ENCODE peak calls at places on chromosomes 4 and X, in seven cellular contexts. V, Z, N, I, U, D and G are unnamed samples.

GRCh38 chr4:7766661-7767345 is 172.9 kb downstream of the AFAP1 start:
- DNase-seq in I (no peak), U (no peak), V (no peak), D (no peak), Z (no peak), N (no peak), G (no peak)

GRCh38 chrX:56788717-56789122 is 59.7 kb downstream of the NBDY start:
- DNase-seq in I (no peak), U (no peak), V (no peak), N (peak), D (no peak), Z (no peak), G (no peak)

GRCh38 chr4:151427268-151427667 is 18.3 kb downstream of the FHIP1A start:
- DNase-seq in Z (no peak), N (no peak), U (no peak), V (no peak), D (no peak), I (no peak), G (no peak)

GRCh38 chrX:103533428-103534216 is 14.3 kb upstream of the RAB40A start:
- DNase-seq in Z (peak), V (peak), D (peak), I (peak), N (peak), U (peak), G (no peak)

GRCh38 chr4:163332526-163333405 is at the start of gene NPY1R:
- DNase-seq in N (peak), Z (peak), V (peak), D (peak), U (peak), I (peak), G (peak)

GRCh38 chrX:24424948-24425347 is 40.1 kb upstream of the PDK3 start:
- DNase-seq in U (no peak), D (no peak), I (no peak), Z (no peak), V (no peak), N (no peak), G (no peak)

GRCh38 chr4:17324431-17324830 is 187.5 kb downstream of the QDPR start:
- DNase-seq in D (peak), U (no peak), I (peak), N (peak), V (peak), Z (peak), G (peak)

GRCh38 chrX:50448565-50448964 is 22.1 kb downstream of the DGKK start:
- DNase-seq in I (no peak), V (peak), U (no peak), N (peak), D (no peak), Z (peak), G (no peak)

GRCh38 chr4:148072789-148073188 is 340.9 kb downstream of the ARHGAP10 start:
- DNase-seq in Z (no peak), V (no peak), U (no peak), D (no peak), N (no peak), I (no peak), G (no peak)

GRCh38 chrX:119410027-119410819 is 11.1 kb downstream of the SLC25A43 start:
- DNase-seq in I (no peak), Z (peak), V (no peak), U (no peak), D (no peak), N (peak), G (peak)

GRCh38 chrX:119407681-119408080 is 8.5 kb downstream of the SLC25A43 start:
- DNase-seq in I (no peak), D (no peak), U (no peak), V (no peak), Z (no peak), N (no peak), G (no peak)

GRCh38 chrX:119410854-119411253 is 11.7 kb downstream of the SLC25A43 start:
- DNase-seq in Z (no peak), U (no peak), D (no peak), N (no peak), I (no peak), V (no peak), G (no peak)

GRCh38 chrX:119402588-119402987 is 3.5 kb downstream of the SLC25A43 start:
- DNase-seq in I (no peak), D (no peak), Z (no peak), V (no peak), U (no peak), N (no peak), G (no peak)

DNA sequence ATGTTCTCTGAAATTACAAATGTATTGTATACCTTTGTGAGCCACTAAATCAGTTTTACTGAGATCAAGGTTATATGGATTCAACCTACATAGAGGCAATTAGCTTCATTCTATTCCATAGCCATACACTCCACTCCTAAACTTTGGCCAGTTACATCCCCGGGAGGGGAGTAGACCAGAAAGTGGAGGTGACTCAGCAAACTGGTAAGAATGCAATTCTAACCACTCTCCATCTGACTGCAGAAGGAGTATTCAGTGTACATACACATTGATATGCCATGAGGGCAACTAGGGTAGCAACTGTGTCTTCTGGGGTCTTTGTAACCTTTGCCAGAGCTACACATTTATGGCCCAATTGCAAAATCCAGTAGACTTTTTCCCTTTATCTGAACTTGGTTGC is 7.6 kb downstream of the SLC25A43 start:
- DNase-seq in V (peak), D (no peak), U (no peak), I (no peak), N (no peak), Z (no peak), G (no peak)
- TF ChIP-seq JUND in V (no peak), D (no peak), U (no peak), I (no peak), N (no peak), Z (no peak), G (no peak)

GRCh38 chr4:137359691-137360315 is 172.5 kb downstream of the PCDH18 start:
- DNase-seq in D (no peak), Z (no peak), N (no peak), U (no peak), V (no peak), I (peak), G (no peak)
- TF ChIP-seq JUND in D (no peak), Z (no peak), N (no peak), U (no peak), V (no peak), I (peak), G (no peak)

DNA sequence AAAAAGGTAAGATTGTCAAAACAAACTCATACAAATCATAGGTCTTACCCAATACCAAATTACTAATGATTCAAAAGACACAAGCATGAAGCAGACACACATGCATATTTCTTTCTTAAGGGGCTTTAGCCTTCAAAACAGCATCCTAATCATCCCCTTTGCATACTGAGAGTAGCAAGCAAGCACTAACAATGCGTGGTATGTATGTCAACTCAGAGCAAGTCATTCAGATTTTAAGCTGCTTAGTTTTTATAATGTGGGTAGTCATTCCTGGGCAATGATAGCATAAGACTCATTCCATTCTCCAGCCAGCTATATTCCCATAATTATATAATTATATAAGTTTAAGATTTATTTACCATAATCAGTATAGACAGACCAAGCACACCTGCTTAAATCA is 219.6 kb downstream of the DKK2 start:
- DNase-seq in U (no peak), V (no peak), I (no peak), N (no peak), Z (no peak), D (no peak), G (no peak)
- TF ChIP-seq JUND in U (no peak), V (no peak), I (no peak), N (no peak), Z (no peak), D (no peak), G (no peak)

GRCh38 chr4:158540125-158540907 is 18.6 kb downstream of the RXFP1 start:
- DNase-seq in V (no peak), Z (no peak), U (no peak), N (no peak), D (no peak), I (no peak), G (no peak)

GRCh38 chr4:158538176-158538575 is 16.5 kb downstream of the RXFP1 start:
- DNase-seq in U (no peak), N (no peak), D (no peak), I (no peak), V (no peak), Z (no peak), G (no peak)

GRCh38 chr4:158536833-158537232 is 15.2 kb downstream of the RXFP1 start:
- DNase-seq in Z (no peak), V (no peak), U (no peak), I (no peak), D (no peak), N (no peak), G (no peak)

GRCh38 chr4:158541506-158541905 is 19.8 kb downstream of the RXFP1 start:
- DNase-seq in V (no peak), N (no peak), I (no peak), Z (no peak), D (no peak), U (no peak), G (no peak)

GRCh38 chr4:158538911-158539310 is 17.2 kb downstream of the RXFP1 start:
- DNase-seq in U (no peak), I (no peak), N (no peak), V (no peak), D (no peak), Z (no peak), G (no peak)
- TF ChIP-seq JUND in U (no peak), I (no peak), N (no peak), V (no peak), D (no peak), Z (no peak), G (no peak)

DNA sequence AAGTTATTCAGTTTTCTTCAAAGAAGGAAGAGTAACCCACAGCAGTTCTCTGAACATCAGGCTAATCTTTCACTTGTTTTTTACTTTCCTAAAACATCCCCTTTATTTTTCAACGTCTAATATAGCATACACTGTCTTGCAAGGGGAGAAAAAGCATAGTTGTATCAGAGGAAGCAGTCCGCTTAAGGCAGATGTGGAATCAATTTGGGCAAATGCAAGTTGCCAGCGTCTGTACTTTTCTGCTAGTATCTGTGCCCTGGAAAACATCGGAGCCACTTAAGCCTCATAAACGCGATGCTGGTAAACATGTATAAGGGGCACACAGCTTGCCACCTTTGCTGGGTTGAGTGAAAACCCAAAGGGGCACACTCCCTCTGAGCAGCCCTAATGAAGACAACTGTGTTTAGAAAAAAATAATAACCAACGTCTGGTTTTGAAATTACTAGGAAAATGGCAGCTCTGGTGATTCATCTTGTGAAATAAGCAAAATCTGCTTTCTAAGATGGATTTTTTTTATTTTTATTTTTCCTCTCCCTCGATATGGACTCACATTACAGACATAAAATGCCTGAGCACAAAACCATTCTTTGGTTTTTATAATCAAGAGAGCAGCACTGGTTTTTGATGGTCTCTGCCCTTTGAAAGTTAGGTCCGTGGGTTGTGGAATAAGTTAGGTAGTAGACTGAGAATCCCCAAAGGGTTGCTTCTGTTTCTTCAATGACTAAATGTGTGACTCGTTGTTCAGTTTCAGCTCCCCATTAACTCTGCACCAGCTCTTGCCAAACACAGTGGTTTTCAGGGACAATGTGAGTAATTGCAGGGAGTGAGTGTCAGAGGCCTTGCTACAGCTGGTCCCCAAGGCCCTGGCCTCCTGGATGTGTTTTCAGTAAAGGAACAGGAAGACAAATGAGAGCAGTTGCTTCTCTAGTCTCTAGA is 24.5 kb downstream of the SMIM20 start:
- DNase-seq in V (no peak), Z (no peak), N (no peak), D (no peak), U (peak), I (no peak), G (no peak)
- TF ChIP-seq JUND in V (no peak), Z (no peak), N (no peak), D (no peak), U (no peak), I (no peak), G (no peak)

GRCh38 chrX:115689931-115690330 is 129.0 kb downstream of the PLS3 start:
- DNase-seq in Z (no peak), U (no peak), I (no peak), N (no peak), V (no peak), D (no peak), G (no peak)
- TF ChIP-seq JUND in Z (no peak), U (no peak), I (no peak), N (no peak), V (no peak), D (no peak), G (no peak)

GRCh38 chrX:134694333-134694925 is 36.2 kb upstream of the PLAC1 start:
- DNase-seq in U (no peak), V (no peak), N (no peak), I (no peak), D (no peak), Z (no peak), G (no peak)
- TF ChIP-seq JUND in U (no peak), V (no peak), N (no peak), I (no peak), D (no peak), Z (no peak), G (no peak)

DNA sequence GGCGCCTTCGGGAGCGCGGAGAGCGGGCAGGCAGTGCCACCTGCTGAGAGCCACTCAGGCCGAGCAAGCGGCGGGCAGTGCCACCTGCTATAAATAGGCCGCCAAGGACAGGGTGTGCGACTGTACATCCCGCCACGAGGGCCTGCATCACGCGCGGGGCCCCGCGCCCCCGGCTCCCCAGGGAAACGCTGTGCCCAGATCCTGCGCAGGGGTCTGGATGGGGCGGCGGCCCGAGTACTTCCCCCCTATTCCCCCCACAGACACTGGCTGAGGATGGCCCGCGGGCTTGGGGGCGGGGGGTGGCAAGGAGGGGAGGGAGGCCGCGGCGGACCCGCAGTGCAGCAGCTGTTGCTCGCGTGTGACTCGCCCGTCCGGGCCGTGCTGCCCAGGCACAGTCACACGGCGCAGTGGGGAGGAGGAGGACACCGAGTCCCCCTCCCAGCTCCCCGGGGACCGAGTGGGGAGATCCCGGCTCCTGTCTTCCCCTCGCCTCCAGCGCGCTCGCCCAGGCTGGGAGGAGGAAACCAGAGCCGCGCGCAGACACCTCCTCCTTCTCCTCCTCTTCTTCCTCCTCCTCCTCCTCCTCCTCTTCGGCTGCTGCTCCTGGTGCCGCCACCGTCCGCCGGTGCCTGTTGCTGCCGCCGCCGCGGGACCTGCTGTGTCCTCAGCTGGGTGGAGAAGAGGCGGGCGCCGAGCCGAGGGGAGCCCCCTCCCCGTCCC is at the start of gene TBC1D1:
- DNase-seq in V (no peak), N (no peak), Z (no peak), I (peak), D (peak), U (no peak), G (peak)
- TF ChIP-seq JUND in V (no peak), N (no peak), Z (no peak), I (no peak), D (no peak), U (no peak), G (no peak)